ENCODE peak calls at places on chromosome 6, in five cellular contexts. One of them, this sample, is unnamed. For H3K79me2, the result is how much of the 10 kb centered on the place peaks cover.

GRCh38 chr6:3239110-3239830 is 11.8 kb upstream of the TUBB2B start:
- DNase-seq in GM12878: no peak
- DNase-seq in HCT116: peak
- DNase-seq in fibroblast of lung: no peak
- DNase-seq in Karpas-422: no peak
- DNase-seq in this sample: no peak

GRCh38 chr6:52993461-52993860 is 1.6 kb downstream of the GSTA4 start:
- DNase-seq in GM12878: no peak
- DNase-seq in HCT116: no peak
- DNase-seq in fibroblast of lung: peak
- DNase-seq in Karpas-422: no peak
- DNase-seq in this sample: peak

GRCh38 chr6:140346461-140346860 is 972.0 kb upstream of the CITED2 start:
- DNase-seq in GM12878: no peak
- DNase-seq in HCT116: no peak
- DNase-seq in fibroblast of lung: peak
- DNase-seq in Karpas-422: no peak
- DNase-seq in this sample: peak

GRCh38 chr6:107115695-107116327 is 496 bp upstream of the BEND3 start:
- DNase-seq in GM12878: no peak
- DNase-seq in HCT116: no peak
- DNase-seq in fibroblast of lung: no peak
- DNase-seq in Karpas-422: peak
- DNase-seq in this sample: peak

GRCh38 chr6:131995924-131996323 is 44.8 kb upstream of the CCN2 start:
- DNase-seq in GM12878: no peak
- DNase-seq in HCT116: peak
- DNase-seq in fibroblast of lung: peak
- DNase-seq in Karpas-422: no peak
- DNase-seq in this sample: peak

GRCh38 chr6:31652925-31653724 is 664 bp upstream of the BAG6 start:
- DNase-seq in GM12878: no peak
- DNase-seq in HCT116: no peak
- DNase-seq in fibroblast of lung: no peak
- DNase-seq in Karpas-422: peak
- DNase-seq in this sample: no peak

GRCh38 chr6:24945046-24945445 is 9.3 kb upstream of the RIPOR2 start:
- DNase-seq in GM12878: no peak
- DNase-seq in HCT116: no peak
- DNase-seq in fibroblast of lung: no peak
- DNase-seq in Karpas-422: no peak
- DNase-seq in this sample: no peak

GRCh38 chr6:88380083-88380482 is 213.9 kb upstream of the CNR1 start:
- DNase-seq in GM12878: no peak
- DNase-seq in HCT116: no peak
- DNase-seq in fibroblast of lung: peak
- DNase-seq in Karpas-422: no peak
- DNase-seq in this sample: peak

GRCh38 chr6:169724554-169725269 is 412 bp upstream of the PHF10 start:
- DNase-seq in GM12878: no peak
- DNase-seq in HCT116: no peak
- DNase-seq in fibroblast of lung: peak
- DNase-seq in Karpas-422: peak
- DNase-seq in this sample: no peak

GRCh38 chr6:40443842-40444241 is 143.3 kb downstream of the LRFN2 start:
- DNase-seq in GM12878: no peak
- DNase-seq in HCT116: no peak
- DNase-seq in fibroblast of lung: no peak
- DNase-seq in Karpas-422: no peak
- DNase-seq in this sample: no peak

GRCh38 chr6:9428416-9429172 is 986.3 kb downstream of the TFAP2A start:
- DNase-seq in GM12878: no peak
- DNase-seq in HCT116: no peak
- DNase-seq in fibroblast of lung: peak
- DNase-seq in Karpas-422: no peak
- DNase-seq in this sample: no peak

GRCh38 chr6:33748851-33749250 is 2.1 kb upstream of the IP6K3 start:
- DNase-seq in GM12878: no peak
- DNase-seq in HCT116: no peak
- DNase-seq in fibroblast of lung: no peak
- DNase-seq in Karpas-422: no peak
- DNase-seq in this sample: no peak

GRCh38 chr6:3773696-3774298 is 22.3 kb upstream of the PXDC1 start:
- DNase-seq in GM12878: no peak
- DNase-seq in HCT116: no peak
- DNase-seq in fibroblast of lung: peak
- DNase-seq in Karpas-422: no peak
- DNase-seq in this sample: peak

GRCh38 chr6:49541210-49541724 is 9.2 kb upstream of the C6orf141 start:
- DNase-seq in GM12878: no peak
- DNase-seq in HCT116: peak
- DNase-seq in fibroblast of lung: peak
- DNase-seq in Karpas-422: no peak
- DNase-seq in this sample: peak

GRCh38 chr6:126812651-126813050 is 305.8 kb upstream of the RSPO3 start:
- DNase-seq in GM12878: no peak
- DNase-seq in HCT116: no peak
- DNase-seq in fibroblast of lung: peak
- DNase-seq in Karpas-422: no peak
- DNase-seq in this sample: peak

GRCh38 chr6:31204751-31205145 is 34.3 kb upstream of the POU5F1 start:
- DNase-seq in GM12878: no peak
- DNase-seq in HCT116: no peak
- DNase-seq in fibroblast of lung: no peak
- DNase-seq in Karpas-422: no peak
- DNase-seq in this sample: no peak

GRCh38 chr6:42300701-42301100 is 83.0 kb upstream of the MRPS10 start:
- DNase-seq in GM12878: no peak
- DNase-seq in HCT116: no peak
- DNase-seq in fibroblast of lung: no peak
- DNase-seq in Karpas-422: no peak
- DNase-seq in this sample: no peak

DNA sequence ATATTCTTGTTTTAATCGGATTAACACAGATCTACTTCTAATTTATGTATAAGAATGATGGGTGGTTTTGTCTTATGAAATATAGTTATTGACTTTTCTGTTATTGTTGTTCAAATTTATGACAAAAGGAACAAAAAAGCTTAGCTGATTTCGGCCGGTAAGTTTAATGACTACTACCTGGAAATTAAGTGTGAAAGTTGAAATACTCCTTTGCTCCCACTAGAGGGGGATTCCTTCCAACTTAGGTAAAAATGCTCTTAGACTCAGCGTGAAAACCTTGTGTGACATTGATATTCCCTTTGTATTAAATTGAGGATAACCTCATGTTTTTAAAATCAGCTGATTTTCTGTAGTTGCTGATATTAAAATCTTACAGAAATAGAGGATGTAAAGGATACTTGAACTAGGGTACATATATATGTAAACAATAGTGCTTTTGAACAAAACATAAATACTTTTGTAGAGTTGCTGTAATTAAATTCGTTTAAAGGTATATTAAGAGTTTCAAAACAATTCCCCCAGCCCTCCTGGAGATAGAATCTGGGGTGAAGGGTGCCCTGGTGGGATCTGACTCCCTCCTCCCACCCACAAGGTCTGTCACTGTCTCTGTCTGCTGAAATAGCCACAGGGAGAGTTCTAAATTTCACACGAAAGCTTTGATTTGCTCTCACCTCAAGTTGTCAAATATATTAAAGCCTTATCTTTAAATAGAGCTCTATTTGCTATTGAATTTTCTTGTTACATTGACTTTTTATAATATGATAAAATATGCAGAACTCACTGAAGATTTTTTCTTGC is 257.5 kb downstream of the ARID1B start:
- DNase-seq in GM12878: no peak
- DNase-seq in HCT116: peak
- DNase-seq in fibroblast of lung: peak
- DNase-seq in Karpas-422: peak
- DNase-seq in this sample: peak
- H3K79me2 ChIP-seq in GM12878: half or more
- H3K79me2 ChIP-seq in HCT116: under half
- H3K79me2 ChIP-seq in fibroblast of lung: under half
- H3K79me2 ChIP-seq in Karpas-422: half or more
- H3K79me2 ChIP-seq in this sample: under half

DNA sequence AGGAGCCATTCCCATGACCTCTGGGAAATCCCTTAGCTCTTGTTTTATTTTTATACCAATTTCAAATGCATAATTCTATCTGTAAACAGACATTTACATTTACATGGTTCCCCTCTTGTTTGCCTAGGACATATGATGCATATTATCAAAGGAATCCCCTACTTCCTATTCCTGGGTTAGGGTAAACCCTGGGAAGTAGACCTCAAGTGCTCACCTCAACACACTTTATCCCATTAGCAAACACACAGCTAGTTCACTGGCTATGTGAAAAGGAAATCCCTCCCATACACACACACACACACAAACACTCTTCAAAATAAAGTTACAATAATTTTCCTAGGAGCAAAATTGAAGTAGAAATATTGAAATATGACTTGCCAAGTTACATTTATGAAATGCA is 27.0 kb downstream of the PDE10A start:
- DNase-seq in GM12878: no peak
- DNase-seq in HCT116: no peak
- DNase-seq in fibroblast of lung: no peak
- DNase-seq in Karpas-422: no peak
- DNase-seq in this sample: peak
- H3K79me2 ChIP-seq in GM12878: under half
- H3K79me2 ChIP-seq in HCT116: under half
- H3K79me2 ChIP-seq in fibroblast of lung: under half
- H3K79me2 ChIP-seq in Karpas-422: under half
- H3K79me2 ChIP-seq in this sample: under half

GRCh38 chr6:130390890-130391289 is 25.1 kb downstream of the TMEM200A start:
- DNase-seq in GM12878: no peak
- DNase-seq in HCT116: no peak
- DNase-seq in fibroblast of lung: no peak
- DNase-seq in Karpas-422: peak
- DNase-seq in this sample: no peak
- H3K79me2 ChIP-seq in GM12878: under half
- H3K79me2 ChIP-seq in HCT116: under half
- H3K79me2 ChIP-seq in fibroblast of lung: under half
- H3K79me2 ChIP-seq in Karpas-422: under half
- H3K79me2 ChIP-seq in this sample: under half

DNA sequence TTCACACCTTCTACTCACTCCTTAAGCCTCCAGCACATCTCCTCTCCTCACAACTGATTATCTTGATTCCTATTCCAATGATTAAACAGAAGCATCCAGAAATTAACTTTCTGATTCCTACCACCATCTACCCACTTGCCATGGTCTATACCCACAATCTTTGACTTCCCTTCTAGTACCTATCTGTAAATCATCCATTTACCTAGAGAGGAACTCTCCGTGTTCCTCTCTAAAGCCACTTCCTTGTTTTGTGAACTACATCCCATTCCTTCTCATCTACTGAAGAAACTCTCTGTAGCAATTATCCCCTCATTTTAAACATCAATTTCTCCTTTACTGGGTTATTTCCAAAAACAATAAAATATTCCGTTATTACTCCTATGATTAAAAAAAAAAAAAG is 167.3 kb downstream of the ARHGAP18 start:
- DNase-seq in GM12878: no peak
- DNase-seq in HCT116: no peak
- DNase-seq in fibroblast of lung: no peak
- DNase-seq in Karpas-422: no peak
- DNase-seq in this sample: peak
- H3K79me2 ChIP-seq in GM12878: under half
- H3K79me2 ChIP-seq in HCT116: under half
- H3K79me2 ChIP-seq in fibroblast of lung: under half
- H3K79me2 ChIP-seq in Karpas-422: under half
- H3K79me2 ChIP-seq in this sample: under half

GRCh38 chr6:80504882-80505281 is 398.4 kb downstream of the BCKDHB start:
- DNase-seq in GM12878: no peak
- DNase-seq in HCT116: no peak
- DNase-seq in fibroblast of lung: no peak
- DNase-seq in Karpas-422: no peak
- DNase-seq in this sample: no peak
- H3K79me2 ChIP-seq in GM12878: under half
- H3K79me2 ChIP-seq in HCT116: under half
- H3K79me2 ChIP-seq in fibroblast of lung: under half
- H3K79me2 ChIP-seq in Karpas-422: under half
- H3K79me2 ChIP-seq in this sample: under half

DNA sequence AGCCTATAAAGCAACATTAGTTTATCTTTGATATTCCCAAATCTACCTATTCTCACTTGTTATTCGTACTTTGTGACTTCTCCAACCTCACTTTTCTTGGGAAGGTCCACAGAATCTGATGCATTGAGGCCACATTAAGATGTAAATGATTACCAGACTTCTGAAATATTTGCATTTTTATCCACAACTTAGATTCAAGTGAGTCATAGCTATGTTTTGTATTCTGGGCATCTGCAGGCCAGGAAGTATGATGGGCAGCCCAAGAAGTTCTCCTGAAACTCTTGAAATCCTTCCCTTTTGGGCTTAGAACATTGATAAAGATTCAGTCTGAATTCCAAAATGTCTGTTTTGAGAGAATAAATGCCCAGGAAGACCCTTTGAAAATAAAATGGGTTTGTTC is 35.9 kb downstream of the KCNQ5 start:
- DNase-seq in GM12878: no peak
- DNase-seq in HCT116: no peak
- DNase-seq in fibroblast of lung: no peak
- DNase-seq in Karpas-422: no peak
- DNase-seq in this sample: no peak
- H3K79me2 ChIP-seq in GM12878: under half
- H3K79me2 ChIP-seq in HCT116: under half
- H3K79me2 ChIP-seq in fibroblast of lung: under half
- H3K79me2 ChIP-seq in Karpas-422: half or more
- H3K79me2 ChIP-seq in this sample: under half